ENCODE peak calls at places on chromosome 21, in four cellular contexts. Y is K562, F is HepG2, O is WTC11. E is an unnamed sample.

GRCh38 chr21:39062196-39062900 is 120.9 kb downstream of the PSMG1 start:
- DNase-seq in Y (no peak), F (no peak), O (no peak), E (no peak)

GRCh38 chr21:31554511-31555022 is 104.9 kb upstream of the SOD1 start:
- DNase-seq in Y (no peak), F (no peak), O (no peak), E (no peak)

GRCh38 chr21:18049461-18049860 is 195.2 kb upstream of the CHODL start:
- DNase-seq in Y (no peak), F (no peak), O (no peak), E (no peak)

GRCh38 chr21:42021751-42022430 is 11.7 kb upstream of the ZBTB21 start:
- DNase-seq in Y (no peak), F (no peak), O (peak; percentile 54), E (no peak)

GRCh38 chr21:44259082-44259705 is 2.5 kb downstream of the DNMT3L start:
- DNase-seq in Y (no peak), F (no peak), O (no peak), E (no peak)

GRCh38 chr21:41966341-41966833 is 12.6 kb upstream of the C2CD2 start:
- DNase-seq in Y (no peak), F (no peak), O (no peak), E (no peak)

GRCh38 chr21:17436626-17437111 is 76.2 kb upstream of the CXADR start:
- DNase-seq in Y (no peak), F (peak; percentile 68), O (no peak), E (peak; percentile 36)

GRCh38 chr21:41681336-41681801 is 85.5 kb downstream of the RIPK4 start:
- DNase-seq in Y (no peak), F (no peak), O (no peak), E (no peak)

GRCh38 chr21:43712268-43712942 is 6.5 kb upstream of the PDXK start:
- DNase-seq in Y (peak; percentile 55), F (no peak), O (no peak), E (no peak)

GRCh38 chr21:36539434-36540150 is 59.7 kb upstream of the CLDN14 start:
- DNase-seq in Y (no peak), F (no peak), O (no peak), E (no peak)

GRCh38 chr21:45912611-45913415 is 68.8 kb upstream of the COL6A1 start:
- DNase-seq in Y (no peak), F (no peak), O (no peak), E (no peak)

GRCh38 chr21:40471103-40471502 is 375.9 kb downstream of the DSCAM start:
- DNase-seq in Y (no peak), F (no peak), O (no peak), E (no peak)

GRCh38 chr21:20856926-20857325 is 141.3 kb upstream of the NCAM2 start:
- DNase-seq in Y (peak; percentile 26), F (no peak), O (no peak), E (no peak)

GRCh38 chr21:25995283-25995682 is 175.3 kb downstream of the APP start:
- DNase-seq in Y (no peak), F (no peak), O (no peak), E (no peak)

GRCh38 chr21:42239973-42240372 is 21.0 kb downstream of the ABCG1 start:
- DNase-seq in Y (no peak), F (no peak), O (no peak), E (no peak)

GRCh38 chr21:31132574-31133242 is 94.4 kb upstream of the KRTAP19-8 start:
- DNase-seq in Y (no peak), F (no peak), O (no peak), E (no peak)

GRCh38 chr21:18529253-18529652 is 125.7 kb upstream of the TMPRSS15 start:
- DNase-seq in Y (no peak), F (no peak), O (no peak), E (no peak)

GRCh38 chr21:44347911-44348451 is 5.4 kb upstream of the TRPM2 start:
- DNase-seq in Y (no peak), F (no peak), O (no peak), E (no peak)

GRCh38 chr21:44902268-44903053 is 18.2 kb downstream of the ITGB2 start:
- DNase-seq in Y (no peak), F (no peak), O (no peak), E (no peak)

GRCh38 chr21:14215971-14216621 is at the start of gene RBM11:
- DNase-seq in Y (peak; percentile 87), F (peak; percentile 5), O (peak; percentile 86), E (peak; percentile 91)

GRCh38 chr21:25647632-25648031 is 8.6 kb downstream of the JAM2 start:
- DNase-seq in Y (no peak), F (no peak), O (no peak), E (no peak)

GRCh38 chr21:45970674-45971486 is 10.7 kb upstream of the COL6A1 start:
- DNase-seq in Y (peak; percentile 82), F (peak; percentile 33), O (peak; percentile 81), E (peak; percentile 85)

GRCh38 chr21:45952974-45953373 is 28.6 kb upstream of the COL6A1 start:
- DNase-seq in Y (no peak), F (no peak), O (no peak), E (no peak)

GRCh38 chr21:42125571-42126544 is 54.7 kb downstream of the UMODL1 start:
- DNase-seq in Y (peak; percentile 46), F (peak; percentile 39), O (peak; percentile 29), E (peak; percentile 52)

GRCh38 chr21:43809853-43810504 is 20.6 kb downstream of the RRP1 start:
- DNase-seq in Y (no peak), F (no peak), O (no peak), E (no peak)

GRCh38 chr21:15549671-15550070 is 180.1 kb upstream of the USP25 start:
- DNase-seq in Y (no peak), F (peak; percentile 1), O (no peak), E (no peak)

GRCh38 chr21:32463889-32464300 is 51.4 kb downstream of the EVA1C start:
- DNase-seq in Y (no peak), F (peak; percentile 82), O (no peak), E (no peak)

GRCh38 chr21:43262427-43262826 is 93.6 kb downstream of the CRYAA start:
- DNase-seq in Y (no peak), F (no peak), O (no peak), E (no peak)

GRCh38 chr21:27130152-27130551 is 163.3 kb upstream of the ADAMTS5 start:
- DNase-seq in Y (no peak), F (no peak), O (no peak), E (no peak)
- TF ChIP-seq SP1 in Y (no peak), F (no peak), O (no peak), E (no peak)

GRCh38 chr21:37970548-37970947 is 54.3 kb upstream of the KCNJ6 start:
- DNase-seq in Y (no peak), F (no peak), O (no peak), E (no peak)

GRCh38 chr21:37971390-37971789 is 55.1 kb upstream of the KCNJ6 start:
- DNase-seq in Y (no peak), F (no peak), O (no peak), E (no peak)

DNA sequence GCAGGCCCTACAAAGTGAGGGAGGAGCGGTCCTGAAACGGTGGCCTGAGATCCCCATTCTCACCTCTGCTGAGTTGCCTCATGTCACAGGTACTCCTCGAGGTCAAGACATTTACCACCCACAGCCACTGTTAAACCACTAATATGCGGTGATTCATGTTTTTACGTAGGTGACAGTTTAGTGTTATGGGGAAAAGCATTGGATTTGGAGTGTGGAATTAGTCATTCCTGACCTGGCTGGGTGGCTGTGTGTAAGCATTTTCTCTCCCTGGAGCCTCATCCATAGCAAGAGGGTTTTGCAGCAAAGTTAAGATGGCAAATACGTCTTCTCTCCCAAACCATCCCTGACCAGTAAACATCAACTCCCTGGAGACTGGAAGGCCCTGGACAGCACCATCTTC is 57.8 kb upstream of the KCNJ6 start:
- DNase-seq in Y (no peak), F (no peak), O (no peak), E (no peak)
- TF ChIP-seq ELF4 in Y (no peak), F (no peak), O (no peak), E (no peak)

GRCh38 chr21:34970566-34970965 is 78.5 kb downstream of the RUNX1 start:
- DNase-seq in Y (no peak), F (no peak), O (no peak), E (no peak)

GRCh38 chr21:34969431-34970036 is 79.6 kb downstream of the RUNX1 start:
- DNase-seq in Y (no peak), F (no peak), O (no peak), E (no peak)

GRCh38 chr21:34970126-34970525 is 79.0 kb downstream of the RUNX1 start:
- DNase-seq in Y (no peak), F (no peak), O (no peak), E (no peak)

GRCh38 chr21:34967509-34968289 is 81.4 kb downstream of the RUNX1 start:
- DNase-seq in Y (peak; percentile 61), F (peak; percentile 42), O (no peak), E (no peak)

GRCh38 chr21:34968414-34969333 is 80.4 kb downstream of the RUNX1 start:
- DNase-seq in Y (no peak), F (peak; percentile 83), O (no peak), E (no peak)
- TF ChIP-seq SP1 in Y (no peak), F (no peak), O (no peak), E (no peak)

DNA sequence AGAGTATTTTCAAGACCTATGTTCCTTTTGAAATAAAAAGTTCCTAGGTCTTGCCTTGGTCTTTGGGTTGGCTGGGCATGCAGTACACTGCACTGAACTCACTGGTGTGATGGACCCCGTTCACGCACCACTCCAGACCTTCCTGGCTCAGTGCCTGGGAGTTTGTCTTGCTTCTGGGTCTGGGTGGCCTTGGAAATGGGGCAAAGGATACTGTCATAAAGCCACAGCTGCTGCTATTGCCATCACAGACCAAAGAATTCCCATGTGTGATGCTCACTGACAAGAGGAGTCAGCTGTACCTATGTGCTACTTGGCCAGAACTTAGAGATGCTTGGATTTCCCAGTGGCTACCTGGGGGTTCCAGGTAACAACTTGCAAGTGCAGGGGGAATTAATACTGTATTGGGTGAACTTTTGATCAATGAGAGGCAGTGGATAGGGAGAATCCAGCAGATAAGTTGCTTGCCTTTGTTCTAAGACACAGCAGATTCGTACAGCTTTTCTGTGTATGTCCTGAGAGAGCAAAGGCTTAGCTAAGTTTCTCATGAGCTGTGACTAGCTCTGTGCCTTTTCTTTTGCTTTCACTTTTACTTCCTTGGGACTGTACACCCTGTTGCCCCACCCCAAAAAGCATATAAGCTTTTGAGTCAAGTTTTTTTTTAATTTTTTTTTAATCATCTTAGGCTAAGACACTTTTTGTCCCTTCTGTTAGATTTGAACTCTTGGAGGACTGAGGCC is 115.3 kb downstream of the RUNX1 start:
- DNase-seq in Y (no peak), F (no peak), O (no peak), E (no peak)
- TF ChIP-seq ELF4 in Y (no peak), F (no peak), O (no peak), E (no peak)

GRCh38 chr21:33682992-33683627 is 40.8 kb downstream of the ITSN1 start:
- DNase-seq in Y (no peak), F (peak; percentile 56), O (no peak), E (no peak)
- TF ChIP-seq SP1 in Y (no peak), F (no peak), O (no peak), E (no peak)

E was measured in HEK293T.